ENCODE peak calls at places on chromosomes 6 and 20, in four cellular contexts. K is ecto neural progenitor cell; T is activated CD8-positive, alpha-beta memory T cell treated with anti-CD3 and anti-CD28 coated beads for 4 hours; W is WTC11. Q is an unnamed sample.

GRCh38 chr6:107114872-107115694 is at the start of gene BEND3:
- DNase-seq in K (peak), T (peak), W (peak), Q (peak)

GRCh38 chr20:58461899-58462298 is 53.3 kb downstream of the APCDD1L start:
- DNase-seq in K (no peak), T (no peak), W (no peak), Q (no peak)

GRCh38 chr20:43731469-43731868 is 4.7 kb upstream of the GTSF1L start:
- DNase-seq in K (no peak), T (no peak), W (no peak), Q (no peak)

GRCh38 chr20:50587291-50587961 is 77.2 kb downstream of the PTPN1 start:
- DNase-seq in K (no peak), T (no peak), W (no peak), Q (no peak)

GRCh38 chr6:18099501-18099900 is 23.0 kb downstream of the NHLRC1 start:
- DNase-seq in K (no peak), T (no peak), W (no peak), Q (no peak)

GRCh38 chr20:52201395-52201794 is 9.8 kb upstream of the ZFP64 start:
- DNase-seq in K (no peak), T (no peak), W (no peak), Q (no peak)

GRCh38 chr6:105069821-105070445 is 109.9 kb downstream of the POPDC3 start:
- DNase-seq in K (no peak), T (no peak), W (no peak), Q (no peak)

GRCh38 chr20:21701171-21701876 is 4.1 kb upstream of the PAX1 start:
- DNase-seq in K (no peak), T (no peak), W (peak), Q (no peak)

GRCh38 chr20:58696411-58696961 is 3.9 kb downstream of the NPEPL1 start:
- DNase-seq in K (no peak), T (no peak), W (no peak), Q (no peak)

GRCh38 chr20:36644032-36644712 is 1.8 kb downstream of the SLA2 start:
- DNase-seq in K (no peak), T (peak), W (no peak), Q (peak)

GRCh38 chr6:127690092-127690491 is 113.1 kb downstream of the C6orf58 start:
- DNase-seq in K (no peak), T (no peak), W (no peak), Q (no peak)

GRCh38 chr20:33404281-33404680 is 3.0 kb upstream of the CDK5RAP1 start:
- DNase-seq in K (no peak), T (no peak), W (no peak), Q (no peak)

GRCh38 chr6:169198885-169199284 is 54.8 kb downstream of the THBS2 start:
- DNase-seq in K (no peak), T (no peak), W (no peak), Q (no peak)

GRCh38 chr6:17987576-17988421 is at the start of gene KIF13A:
- DNase-seq in K (peak), T (no peak), W (peak), Q (peak)

GRCh38 chr6:53309059-53309896 is 39.5 kb downstream of the ELOVL5 start:
- DNase-seq in K (no peak), T (no peak), W (no peak), Q (no peak)

GRCh38 chr20:40980106-40980827 is 48.4 kb upstream of the TOP1 start:
- DNase-seq in K (no peak), T (no peak), W (no peak), Q (no peak)

GRCh38 chr20:43544501-43544900 is 14.3 kb upstream of the SGK2 start:
- DNase-seq in K (no peak), T (no peak), W (no peak), Q (no peak)

GRCh38 chr6:72037006-72037405 is 150.7 kb downstream of the RIMS1 start:
- DNase-seq in K (no peak), T (no peak), W (no peak), Q (no peak)